ENCODE peak calls at places on chromosomes 4 and X, in nine cellular contexts. V, N, G, X, F, B, I, T and O are unnamed samples.

GRCh38 chr4:123616970-123617392 is 220.4 kb downstream of the SPRY1 start:
- DNase-seq in F (peak), X (peak), I (peak), T (peak), N (peak), G (no peak), B (peak), V (peak), O (no peak)

GRCh38 chrX:109632906-109633504 is 8.0 kb upstream of the KCNE5 start:
- DNase-seq in I (peak), G (no peak), F (peak), T (no peak), X (no peak), V (no peak), N (no peak), B (peak), O (no peak)

GRCh38 chr4:153489856-153490558 is 23.8 kb downstream of the TMEM131L start:
- DNase-seq in X (no peak), T (no peak), F (no peak), N (no peak), B (no peak), G (no peak), V (no peak), I (no peak), O (no peak)

GRCh38 chrX:37846934-37847732 is at the start of gene DYNLT3:
- DNase-seq in X (peak), I (peak), N (peak), V (peak), G (peak), F (peak), T (peak), B (peak), O (peak)

GRCh38 chr4:123505077-123505456 is 108.5 kb downstream of the SPRY1 start:
- DNase-seq in G (no peak), N (no peak), X (no peak), B (no peak), T (no peak), I (no peak), F (no peak), V (no peak), O (no peak)

GRCh38 chrX:39491548-39492297 is 606.0 kb downstream of the BCOR start:
- DNase-seq in B (no peak), N (no peak), I (no peak), F (no peak), X (peak), T (peak), G (no peak), V (no peak), O (no peak)

GRCh38 chrX:11908371-11908770 is 150.3 kb downstream of the MSL3 start:
- DNase-seq in N (no peak), I (peak), V (no peak), T (no peak), G (no peak), B (peak), X (peak), F (peak), O (no peak)

GRCh38 chr4:23455482-23455881 is 434.4 kb downstream of the PPARGC1A start:
- DNase-seq in G (no peak), T (no peak), N (no peak), X (no peak), B (no peak), V (no peak), I (no peak), F (no peak), O (no peak)

GRCh38 chrX:81294101-81294500 is 92.2 kb downstream of the SH3BGRL start:
- DNase-seq in F (no peak), G (no peak), N (no peak), T (no peak), B (no peak), V (no peak), X (no peak), I (no peak), O (no peak)

GRCh38 chr4:77880784-77881183 is 18.2 kb downstream of the MRPL1 start:
- DNase-seq in T (no peak), X (no peak), B (no peak), N (no peak), I (no peak), V (no peak), F (no peak), G (no peak), O (no peak)

GRCh38 chrX:10213716-10214115 is 56.9 kb downstream of the CLCN4 start:
- DNase-seq in T (no peak), B (no peak), X (no peak), F (no peak), N (no peak), G (no peak), I (no peak), V (no peak), O (no peak)

GRCh38 chrX:19889582-19890342 is 2.4 kb upstream of the SH3KBP1 start:
- DNase-seq in X (no peak), V (no peak), G (peak), F (peak), B (peak), T (peak), I (peak), N (no peak), O (no peak)

GRCh38 chr4:105555409-105555808 is 3.0 kb downstream of the ARHGEF38 start:
- DNase-seq in G (no peak), B (no peak), V (no peak), I (no peak), X (no peak), F (no peak), N (no peak), T (no peak), O (no peak)

GRCh38 chrX:125340508-125340907 is 20.8 kb downstream of the TEX13C start:
- DNase-seq in N (no peak), G (no peak), I (no peak), T (no peak), V (no peak), F (no peak), B (no peak), X (no peak), O (no peak)

GRCh38 chr4:1503583-1504471 is 97.6 kb upstream of the NKX1-1 start:
- DNase-seq in V (no peak), G (no peak), B (no peak), I (no peak), X (no peak), F (no peak), N (no peak), T (no peak), O (peak)

GRCh38 chrX:37320541-37321203 is 28.5 kb upstream of the PRRG1 start:
- DNase-seq in V (no peak), F (no peak), B (no peak), G (no peak), N (no peak), T (no peak), X (no peak), I (no peak), O (no peak)

GRCh38 chr4:138192113-138192512 is 50.0 kb downstream of the SLC7A11 start:
- DNase-seq in V (no peak), I (peak), F (peak), N (no peak), T (no peak), B (no peak), G (peak), X (no peak), O (no peak)

GRCh38 chrX:72041901-72042859 is 89.5 kb downstream of the RTL5 start:
- DNase-seq in B (peak), X (no peak), V (no peak), N (no peak), G (no peak), T (no peak), I (no peak), F (peak), O (peak)

GRCh38 chr4:100302061-100303026 is 112.1 kb upstream of the DDIT4L start:
- DNase-seq in B (no peak), T (no peak), G (no peak), F (no peak), I (no peak), N (no peak), X (no peak), V (no peak), O (no peak)

GRCh38 chrX:45619290-45619689 is 418.6 kb upstream of the DIPK2B start:
- DNase-seq in V (no peak), G (no peak), N (no peak), I (peak), X (no peak), B (no peak), T (no peak), F (peak), O (no peak)